ENCODE peak calls at places on chromosomes 3 and 15, in ten cellular contexts. One of them, this sample, is unnamed.

GRCh38 chr15:37824717-37825382 is 109.6 kb upstream of the TMCO5A start:
- DNase-seq in prostate gland: no peak
- DNase-seq in GM12892: no peak
- DNase-seq in spleen: no peak
- DNase-seq in sigmoid colon: no peak
- DNase-seq in HCT116: peak
- DNase-seq in endothelial cell of umbilical vein: peak
- DNase-seq in stomach: no peak
- DNase-seq in breast epithelium: no peak
- DNase-seq in HepG2: peak
- DNase-seq in this sample: no peak

GRCh38 chr3:123161167-123161566 is 40.6 kb upstream of the SEC22A start:
- DNase-seq in sigmoid colon: no peak
- DNase-seq in prostate gland: no peak
- DNase-seq in GM12892: no peak
- DNase-seq in endothelial cell of umbilical vein: no peak
- DNase-seq in spleen: no peak
- DNase-seq in stomach: no peak
- DNase-seq in HepG2: no peak
- DNase-seq in HCT116: no peak
- DNase-seq in breast epithelium: no peak
- DNase-seq in this sample: no peak

GRCh38 chr3:126854666-126855065 is 128.2 kb upstream of the PLXNA1 start:
- DNase-seq in breast epithelium: no peak
- DNase-seq in HCT116: no peak
- DNase-seq in sigmoid colon: peak
- DNase-seq in GM12892: no peak
- DNase-seq in endothelial cell of umbilical vein: no peak
- DNase-seq in spleen: no peak
- DNase-seq in stomach: no peak
- DNase-seq in HepG2: no peak
- DNase-seq in prostate gland: no peak
- DNase-seq in this sample: no peak

GRCh38 chr3:113746955-113747718 is at the start of gene ATP6V1A:
- DNase-seq in stomach: peak
- DNase-seq in breast epithelium: no peak
- DNase-seq in spleen: peak
- DNase-seq in GM12892: peak
- DNase-seq in HepG2: peak
- DNase-seq in endothelial cell of umbilical vein: peak
- DNase-seq in HCT116: no peak
- DNase-seq in prostate gland: peak
- DNase-seq in sigmoid colon: peak
- DNase-seq in this sample: peak

GRCh38 chr3:23739536-23739935 is 66.2 kb upstream of the UBE2E1 start:
- DNase-seq in sigmoid colon: no peak
- DNase-seq in prostate gland: no peak
- DNase-seq in breast epithelium: no peak
- DNase-seq in HepG2: no peak
- DNase-seq in spleen: no peak
- DNase-seq in HCT116: no peak
- DNase-seq in GM12892: no peak
- DNase-seq in endothelial cell of umbilical vein: peak
- DNase-seq in stomach: no peak
- DNase-seq in this sample: no peak

GRCh38 chr3:82940124-82940523 is 1178.7 kb upstream of the GBE1 start:
- DNase-seq in GM12892: no peak
- DNase-seq in spleen: peak
- DNase-seq in HCT116: no peak
- DNase-seq in endothelial cell of umbilical vein: no peak
- DNase-seq in HepG2: no peak
- DNase-seq in stomach: no peak
- DNase-seq in breast epithelium: no peak
- DNase-seq in prostate gland: no peak
- DNase-seq in sigmoid colon: peak
- DNase-seq in this sample: no peak

GRCh38 chr3:116444819-116445290 is 432 bp downstream of the LSAMP start:
- DNase-seq in breast epithelium: no peak
- DNase-seq in endothelial cell of umbilical vein: no peak
- DNase-seq in GM12892: no peak
- DNase-seq in HCT116: no peak
- DNase-seq in stomach: no peak
- DNase-seq in prostate gland: no peak
- DNase-seq in HepG2: no peak
- DNase-seq in sigmoid colon: peak
- DNase-seq in spleen: no peak
- DNase-seq in this sample: no peak

GRCh38 chr3:182981038-182981380 is 671 bp upstream of the DCUN1D1 start:
- DNase-seq in sigmoid colon: no peak
- DNase-seq in endothelial cell of umbilical vein: no peak
- DNase-seq in GM12892: no peak
- DNase-seq in HepG2: no peak
- DNase-seq in breast epithelium: no peak
- DNase-seq in stomach: no peak
- DNase-seq in HCT116: no peak
- DNase-seq in prostate gland: no peak
- DNase-seq in spleen: peak
- DNase-seq in this sample: no peak

GRCh38 chr15:80977627-80978036 is 12.0 kb downstream of the MESD start:
- DNase-seq in prostate gland: peak
- DNase-seq in breast epithelium: no peak
- DNase-seq in HepG2: peak
- DNase-seq in HCT116: no peak
- DNase-seq in spleen: no peak
- DNase-seq in stomach: peak
- DNase-seq in endothelial cell of umbilical vein: peak
- DNase-seq in GM12892: no peak
- DNase-seq in sigmoid colon: peak
- DNase-seq in this sample: no peak

GRCh38 chr3:69305011-69305410 is 80.9 kb downstream of the FRMD4B start:
- DNase-seq in endothelial cell of umbilical vein: peak
- DNase-seq in breast epithelium: no peak
- DNase-seq in stomach: no peak
- DNase-seq in HCT116: no peak
- DNase-seq in GM12892: no peak
- DNase-seq in prostate gland: no peak
- DNase-seq in sigmoid colon: no peak
- DNase-seq in HepG2: no peak
- DNase-seq in spleen: no peak
- DNase-seq in this sample: no peak

GRCh38 chr15:92655178-92655995 is at the start of gene FAM174B:
- DNase-seq in stomach: peak
- DNase-seq in spleen: no peak
- DNase-seq in sigmoid colon: peak
- DNase-seq in breast epithelium: no peak
- DNase-seq in HepG2: no peak
- DNase-seq in prostate gland: peak
- DNase-seq in GM12892: peak
- DNase-seq in HCT116: no peak
- DNase-seq in endothelial cell of umbilical vein: peak
- DNase-seq in this sample: peak
- TF ChIP-seq POLR2AphosphoS5 in stomach: no peak
- TF ChIP-seq POLR2AphosphoS5 in spleen: no peak
- TF ChIP-seq POLR2AphosphoS5 in sigmoid colon: no peak
- TF ChIP-seq POLR2AphosphoS5 in breast epithelium: no peak
- TF ChIP-seq POLR2AphosphoS5 in HepG2: no peak
- TF ChIP-seq POLR2AphosphoS5 in prostate gland: peak
- TF ChIP-seq POLR2AphosphoS5 in GM12892: no peak
- TF ChIP-seq POLR2AphosphoS5 in HCT116: no peak
- TF ChIP-seq POLR2AphosphoS5 in endothelial cell of umbilical vein: peak
- TF ChIP-seq POLR2AphosphoS5 in this sample: peak

GRCh38 chr15:55993804-55994539 is 560 bp upstream of the NEDD4 start:
- DNase-seq in stomach: no peak
- DNase-seq in HepG2: peak
- DNase-seq in breast epithelium: no peak
- DNase-seq in spleen: no peak
- DNase-seq in endothelial cell of umbilical vein: peak
- DNase-seq in sigmoid colon: no peak
- DNase-seq in HCT116: peak
- DNase-seq in prostate gland: no peak
- DNase-seq in GM12892: peak
- DNase-seq in this sample: no peak

GRCh38 chr15:55992769-55993110 is 672 bp downstream of the NEDD4 start:
- DNase-seq in endothelial cell of umbilical vein: no peak
- DNase-seq in HepG2: peak
- DNase-seq in stomach: no peak
- DNase-seq in prostate gland: no peak
- DNase-seq in spleen: no peak
- DNase-seq in GM12892: no peak
- DNase-seq in HCT116: no peak
- DNase-seq in breast epithelium: no peak
- DNase-seq in sigmoid colon: no peak
- DNase-seq in this sample: no peak

GRCh38 chr15:55990986-55991385 is 2.4 kb downstream of the NEDD4 start:
- DNase-seq in HepG2: no peak
- DNase-seq in stomach: no peak
- DNase-seq in spleen: no peak
- DNase-seq in HCT116: no peak
- DNase-seq in breast epithelium: no peak
- DNase-seq in sigmoid colon: no peak
- DNase-seq in endothelial cell of umbilical vein: no peak
- DNase-seq in GM12892: no peak
- DNase-seq in prostate gland: no peak
- DNase-seq in this sample: no peak

GRCh38 chr15:55991841-55992768 is 1.3 kb downstream of the NEDD4 start:
- DNase-seq in endothelial cell of umbilical vein: peak
- DNase-seq in breast epithelium: no peak
- DNase-seq in sigmoid colon: no peak
- DNase-seq in stomach: no peak
- DNase-seq in HCT116: no peak
- DNase-seq in spleen: no peak
- DNase-seq in GM12892: no peak
- DNase-seq in HepG2: no peak
- DNase-seq in prostate gland: no peak
- DNase-seq in this sample: no peak

GRCh38 chr15:55993111-55993803 is at the start of gene NEDD4:
- DNase-seq in endothelial cell of umbilical vein: peak
- DNase-seq in GM12892: peak
- DNase-seq in stomach: peak
- DNase-seq in HepG2: peak
- DNase-seq in sigmoid colon: peak
- DNase-seq in HCT116: peak
- DNase-seq in breast epithelium: peak
- DNase-seq in prostate gland: peak
- DNase-seq in spleen: peak
- DNase-seq in this sample: peak
- TF ChIP-seq POLR2A in endothelial cell of umbilical vein: peak
- TF ChIP-seq POLR2A in GM12892: peak
- TF ChIP-seq POLR2A in stomach: no peak
- TF ChIP-seq POLR2A in HepG2: peak
- TF ChIP-seq POLR2A in sigmoid colon: no peak
- TF ChIP-seq POLR2A in HCT116: peak
- TF ChIP-seq POLR2A in breast epithelium: no peak
- TF ChIP-seq POLR2A in prostate gland: peak
- TF ChIP-seq POLR2A in spleen: no peak
- TF ChIP-seq POLR2A in this sample: no peak

DNA sequence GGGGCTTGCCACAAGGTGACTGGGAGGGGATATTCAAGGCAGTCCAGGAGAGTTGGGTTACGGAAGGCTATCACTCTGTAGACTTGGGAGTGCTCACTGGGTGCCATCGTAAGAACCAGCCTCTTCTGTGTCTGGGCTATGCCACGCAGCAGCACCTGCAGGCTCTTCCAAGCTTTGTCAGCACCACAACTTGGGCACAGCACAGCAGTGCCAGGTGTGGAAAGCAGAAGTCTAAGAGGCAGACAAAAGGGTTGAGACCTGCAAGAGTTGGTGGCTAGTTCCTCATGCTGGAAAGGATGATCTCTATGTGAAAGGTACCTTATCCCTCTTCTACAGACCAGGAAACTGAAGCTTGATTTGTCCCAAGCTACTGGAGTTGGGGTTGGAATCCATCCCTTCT is 15.8 kb downstream of the CX3CR1 start:
- DNase-seq in GM12892: no peak
- DNase-seq in sigmoid colon: no peak
- DNase-seq in HepG2: no peak
- DNase-seq in endothelial cell of umbilical vein: no peak
- DNase-seq in spleen: no peak
- DNase-seq in breast epithelium: no peak
- DNase-seq in stomach: no peak
- DNase-seq in HCT116: no peak
- DNase-seq in prostate gland: no peak
- DNase-seq in this sample: no peak
- TF ChIP-seq POLR2AphosphoS5 in GM12892: no peak
- TF ChIP-seq POLR2AphosphoS5 in sigmoid colon: no peak
- TF ChIP-seq POLR2AphosphoS5 in HepG2: no peak
- TF ChIP-seq POLR2AphosphoS5 in endothelial cell of umbilical vein: no peak
- TF ChIP-seq POLR2AphosphoS5 in spleen: no peak
- TF ChIP-seq POLR2AphosphoS5 in breast epithelium: no peak
- TF ChIP-seq POLR2AphosphoS5 in stomach: no peak
- TF ChIP-seq POLR2AphosphoS5 in HCT116: no peak
- TF ChIP-seq POLR2AphosphoS5 in prostate gland: no peak
- TF ChIP-seq POLR2AphosphoS5 in this sample: no peak

GRCh38 chr3:42183991-42184621 is 81.9 kb downstream of the CCK start:
- DNase-seq in GM12892: no peak
- DNase-seq in sigmoid colon: no peak
- DNase-seq in stomach: no peak
- DNase-seq in prostate gland: no peak
- DNase-seq in spleen: no peak
- DNase-seq in breast epithelium: no peak
- DNase-seq in endothelial cell of umbilical vein: peak
- DNase-seq in HCT116: no peak
- DNase-seq in HepG2: no peak
- DNase-seq in this sample: no peak
- TF ChIP-seq POLR2A in GM12892: no peak
- TF ChIP-seq POLR2A in sigmoid colon: no peak
- TF ChIP-seq POLR2A in stomach: no peak
- TF ChIP-seq POLR2A in prostate gland: no peak
- TF ChIP-seq POLR2A in spleen: no peak
- TF ChIP-seq POLR2A in breast epithelium: no peak
- TF ChIP-seq POLR2A in endothelial cell of umbilical vein: no peak
- TF ChIP-seq POLR2A in HCT116: no peak
- TF ChIP-seq POLR2A in HepG2: no peak
- TF ChIP-seq POLR2A in this sample: no peak

GRCh38 chr3:94412966-94413720 is 350.3 kb downstream of the NSUN3 start:
- DNase-seq in GM12892: no peak
- DNase-seq in prostate gland: no peak
- DNase-seq in endothelial cell of umbilical vein: no peak
- DNase-seq in HCT116: no peak
- DNase-seq in spleen: no peak
- DNase-seq in sigmoid colon: no peak
- DNase-seq in stomach: no peak
- DNase-seq in HepG2: no peak
- DNase-seq in breast epithelium: no peak
- DNase-seq in this sample: no peak
- TF ChIP-seq POLR2AphosphoS5 in GM12892: no peak
- TF ChIP-seq POLR2AphosphoS5 in prostate gland: no peak
- TF ChIP-seq POLR2AphosphoS5 in endothelial cell of umbilical vein: no peak
- TF ChIP-seq POLR2AphosphoS5 in HCT116: no peak
- TF ChIP-seq POLR2AphosphoS5 in spleen: no peak
- TF ChIP-seq POLR2AphosphoS5 in sigmoid colon: no peak
- TF ChIP-seq POLR2AphosphoS5 in stomach: no peak
- TF ChIP-seq POLR2AphosphoS5 in HepG2: no peak
- TF ChIP-seq POLR2AphosphoS5 in breast epithelium: no peak
- TF ChIP-seq POLR2AphosphoS5 in this sample: no peak